ENCODE peak calls at places on chromosomes 3 and 15, in five cellular contexts. F, K, R, A and J are unnamed samples.

GRCh38 chr3:65963787-65964707 is 74.7 kb downstream of the MAGI1 start:
- DNase-seq in F (peak; percentile 58), K (peak; percentile 47), R (no peak), A (no peak), J (no peak)

GRCh38 chr15:98676586-98677270 is 28.4 kb downstream of the IGF1R start:
- DNase-seq in F (no peak), K (no peak), R (no peak), A (no peak), J (no peak)

GRCh38 chr3:156628095-156628690 is 46.2 kb upstream of the TIPARP start:
- DNase-seq in F (no peak), K (peak; percentile 60), R (no peak), A (no peak), J (no peak)

GRCh38 chr3:173770011-173770410 is 372.5 kb downstream of the NLGN1 start:
- DNase-seq in F (no peak), K (no peak), R (no peak), A (no peak), J (no peak)

GRCh38 chr15:71440479-71441071 is 325.3 kb downstream of the THSD4 start:
- DNase-seq in F (peak; percentile 86), K (peak; percentile 27), R (no peak), A (peak; percentile 48), J (no peak)

GRCh38 chr15:78730955-78731354 is 80.3 kb downstream of the ADAMTS7 start:
- DNase-seq in F (no peak), K (no peak), R (no peak), A (no peak), J (no peak)

GRCh38 chr3:65350786-65351476 is 663.1 kb upstream of the ADAMTS9 start:
- DNase-seq in F (no peak), K (no peak), R (no peak), A (no peak), J (no peak)

GRCh38 chr3:177824190-177824786 is 627.0 kb upstream of the TBL1XR1 start:
- DNase-seq in F (peak; percentile 79), K (peak; percentile 93), R (peak; percentile 89), A (peak; percentile 65), J (peak; percentile 62)

GRCh38 chr3:19866751-19867347 is 67.2 kb downstream of the EFHB start:
- DNase-seq in F (peak; percentile 61), K (peak; percentile 38), R (no peak), A (peak; percentile 61), J (peak; percentile 37)

GRCh38 chr3:24583004-24583403 is 88.4 kb upstream of the THRB start:
- DNase-seq in F (peak; percentile 13), K (peak; percentile 30), R (no peak), A (no peak), J (no peak)

GRCh38 chr3:188658606-188659005 is 504.6 kb downstream of the LPP start:
- DNase-seq in F (no peak), K (no peak), R (no peak), A (no peak), J (no peak)

GRCh38 chr3:163218336-163218735 is 1721.7 kb downstream of the OTOL1 start:
- DNase-seq in F (no peak), K (no peak), R (no peak), A (no peak), J (no peak)

GRCh38 chr3:173659972-173660371 is 262.4 kb downstream of the NLGN1 start:
- DNase-seq in F (no peak), K (no peak), R (no peak), A (no peak), J (no peak)

GRCh38 chr3:128095222-128095703 is 28.3 kb downstream of the RUVBL1 start:
- DNase-seq in F (peak; percentile 71), K (peak; percentile 68), R (peak; percentile 86), A (peak; percentile 86), J (peak; percentile 88)

GRCh38 chr3:64033033-64033432 is 9.7 kb upstream of the PSMD6 start:
- DNase-seq in F (no peak), K (no peak), R (no peak), A (no peak), J (no peak)

GRCh38 chr3:171461087-171461917 is 1.1 kb upstream of the TNIK start:
- DNase-seq in F (peak; percentile 44), K (no peak), R (no peak), A (no peak), J (no peak)

GRCh38 chr15:53978248-53978906 is at the start of gene UNC13C:
- DNase-seq in F (peak; percentile 21), K (peak; percentile 1), R (peak; percentile 71), A (peak; percentile 30), J (peak; percentile 28)

GRCh38 chr3:14371573-14372474 is 30.6 kb upstream of the SLC6A6 start:
- DNase-seq in F (peak; percentile 87), K (peak; percentile 76), R (peak; percentile 76), A (peak; percentile 90), J (peak; percentile 89)

GRCh38 chr3:171772427-171773056 is 37.7 kb downstream of the PLD1 start:
- DNase-seq in F (peak; percentile 55), K (peak; percentile 46), R (peak; percentile 68), A (peak; percentile 64), J (peak; percentile 60)

GRCh38 chr3:188164248-188164687 is 10.3 kb downstream of the LPP start:
- DNase-seq in F (peak; percentile 81), K (peak; percentile 40), R (no peak), A (no peak), J (peak; percentile 60)

GRCh38 chr15:47399100-47399499 is 318.2 kb upstream of the SEMA6D start:
- DNase-seq in F (no peak), K (no peak), R (no peak), A (no peak), J (no peak)

GRCh38 chr3:25151497-25151896 is 276.6 kb upstream of the RARB start:
- DNase-seq in F (no peak), K (no peak), R (no peak), A (no peak), J (no peak)

GRCh38 chr15:36961956-36962355 is 138.4 kb downstream of the MEIS2 start:
- DNase-seq in F (no peak), K (no peak), R (no peak), A (no peak), J (no peak)

GRCh38 chr15:81548350-81549116 is 174.5 kb upstream of the TMC3 start:
- DNase-seq in F (no peak), K (no peak), R (no peak), A (no peak), J (no peak)

GRCh38 chr3:42263354-42264346 is 2.3 kb downstream of the CCK start:
- DNase-seq in F (no peak), K (no peak), R (no peak), A (peak; percentile 74), J (no peak)

GRCh38 chr3:188584958-188585689 is 431.2 kb downstream of the LPP start:
- DNase-seq in F (no peak), K (no peak), R (no peak), A (no peak), J (no peak)

GRCh38 chr3:106206165-106206564 is 337.4 kb upstream of the CBLB start:
- DNase-seq in F (no peak), K (no peak), R (no peak), A (no peak), J (no peak)

GRCh38 chr3:16460886-16461285 is 52.6 kb downstream of the RFTN1 start:
- DNase-seq in F (no peak), K (no peak), R (no peak), A (no peak), J (no peak)

GRCh38 chr15:85879334-85880163 is 84.8 kb upstream of the KLHL25 start:
- DNase-seq in F (peak; percentile 28), K (no peak), R (no peak), A (no peak), J (no peak)

GRCh38 chr3:123813876-123814275 is 70.3 kb downstream of the MYLK start:
- DNase-seq in F (no peak), K (no peak), R (no peak), A (no peak), J (no peak)

GRCh38 chr3:146065573-146066006 is 95.4 kb downstream of the PLOD2 start:
- DNase-seq in F (peak; percentile 73), K (peak; percentile 50), R (no peak), A (no peak), J (no peak)

DNA sequence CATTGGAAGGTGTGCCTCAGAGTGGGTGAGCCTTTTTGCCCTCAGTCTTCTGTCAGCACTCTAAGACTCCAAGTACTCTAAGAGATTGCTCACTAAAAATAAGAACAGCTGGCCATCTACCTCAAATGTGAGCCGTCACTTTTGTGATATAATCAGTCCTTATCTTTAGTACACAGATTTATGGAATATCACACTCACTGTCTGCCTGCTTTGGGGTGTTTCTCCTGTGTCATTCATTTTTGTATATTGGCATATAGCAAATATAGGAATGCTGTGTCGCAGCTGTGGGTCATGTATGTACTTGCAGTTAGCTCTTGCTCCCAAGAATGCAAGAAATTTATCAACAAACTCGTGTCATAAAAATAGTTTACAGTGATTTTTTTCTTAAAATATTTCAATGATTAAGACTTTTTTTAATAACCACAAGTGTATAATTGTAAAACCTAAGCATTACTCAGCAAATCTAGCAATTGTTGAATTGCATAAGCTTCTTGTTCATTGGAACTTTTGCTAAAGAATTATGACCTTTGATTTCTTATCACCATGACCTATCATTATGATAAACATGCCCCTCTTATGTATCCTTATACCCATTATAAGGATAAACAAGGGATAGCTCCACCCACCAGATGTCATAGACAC is 18.8 kb downstream of the SETD5 start:
- DNase-seq in F (peak; percentile 28), K (no peak), R (no peak), A (no peak), J (no peak)
- TF ChIP-seq EP300 in F (no peak), K (no peak), R (no peak), A (no peak), J (no peak)

DNA sequence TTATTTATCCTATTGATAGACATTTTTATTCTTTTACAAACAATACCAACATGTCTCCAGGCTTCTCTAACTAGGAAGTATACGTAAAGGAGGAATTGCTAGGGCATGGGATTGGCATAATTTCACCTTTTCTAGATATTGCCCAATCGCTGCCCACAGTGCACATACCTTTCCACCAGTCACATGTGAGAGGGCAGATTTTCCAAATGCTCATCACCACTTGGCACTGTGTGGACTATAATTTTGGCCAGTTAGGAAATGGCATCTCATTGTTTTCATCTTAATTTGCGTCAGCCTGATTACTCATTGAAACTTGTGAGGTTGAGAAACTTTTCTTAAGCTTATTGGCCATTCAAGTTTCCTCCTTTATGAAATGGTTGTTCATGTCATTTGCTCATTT is 57.4 kb upstream of the POLR2M start:
- DNase-seq in F (no peak), K (no peak), R (no peak), A (no peak), J (no peak)
- TF ChIP-seq EP300 in F (no peak), K (no peak), R (no peak), A (no peak), J (no peak)

GRCh38 chr15:33158359-33158758 is 36.2 kb downstream of the FMN1 start:
- DNase-seq in F (no peak), K (no peak), R (no peak), A (no peak), J (no peak)
- TF ChIP-seq EP300 in F (no peak), K (no peak), R (no peak), A (no peak), J (no peak)

GRCh38 chr3:40366203-40367162 is 20.5 kb upstream of the ENTPD3 start:
- DNase-seq in F (no peak), K (no peak), R (no peak), A (no peak), J (no peak)
- TF ChIP-seq EP300 in F (no peak), K (no peak), R (no peak), A (no peak), J (no peak)